ENCODE peak calls at places on chromosomes 3 and 15, in seven cellular contexts. W, L, P, I, H, F and Q are unnamed samples.

GRCh38 chr15:64697911-64698369 is 77.4 kb downstream of the RBPMS2 start:
- DNase-seq in I (peak), F (peak), L (no peak), P (no peak), H (no peak), W (no peak), Q (no peak)

GRCh38 chr3:65342084-65342683 is 654.4 kb upstream of the ADAMTS9 start:
- DNase-seq in H (peak), F (peak), L (no peak), P (peak), W (peak), I (peak), Q (no peak)

GRCh38 chr3:116815831-116816588 is 106.4 kb downstream of the TUSC7 start:
- DNase-seq in L (peak), I (no peak), F (peak), W (no peak), P (no peak), H (no peak), Q (no peak)

GRCh38 chr3:52483577-52484495 is 11.3 kb upstream of the STAB1 start:
- DNase-seq in H (no peak), F (peak), I (no peak), L (no peak), P (peak), W (no peak), Q (no peak)

GRCh38 chr3:181761906-181762305 is 50.2 kb downstream of the SOX2 start:
- DNase-seq in L (no peak), P (no peak), I (no peak), W (no peak), F (no peak), H (no peak), Q (no peak)

GRCh38 chr15:25863067-25863967 is at the start of gene ATP10A:
- DNase-seq in F (no peak), W (no peak), H (no peak), I (no peak), P (peak), L (no peak), Q (no peak)

GRCh38 chr15:97473615-97474014 is 486.9 kb upstream of the ARRDC4 start:
- DNase-seq in P (no peak), W (no peak), I (no peak), L (no peak), F (no peak), H (no peak), Q (no peak)

GRCh38 chr3:50805321-50805720 is 130.6 kb downstream of the DOCK3 start:
- DNase-seq in P (no peak), I (no peak), L (no peak), W (no peak), H (no peak), F (no peak), Q (no peak)

GRCh38 chr15:99480223-99480810 is 85.5 kb upstream of the MEF2A start:
- DNase-seq in L (no peak), I (no peak), H (no peak), W (no peak), F (peak), P (no peak), Q (no peak)

GRCh38 chr15:58249646-58250312 is 111.6 kb downstream of the AQP9 start:
- DNase-seq in P (no peak), H (no peak), F (no peak), I (no peak), L (no peak), W (no peak), Q (no peak)

GRCh38 chr15:63052961-63053698 is 10.6 kb downstream of the TPM1 start:
- DNase-seq in F (no peak), L (no peak), I (no peak), W (no peak), P (no peak), H (no peak), Q (peak)

GRCh38 chr15:63089260-63090043 is 32.2 kb upstream of the LACTB start:
- DNase-seq in L (no peak), H (no peak), I (no peak), P (no peak), W (no peak), F (peak), Q (no peak)